ENCODE peak calls at places on chromosomes 11 and 22, in five cellular contexts. K is neuronal stem cell, U is IMR-90, E is mesenchymal stem cell, Y is H1. C is an unnamed sample.

GRCh38 chr11:115056514-115056913 is 378.2 kb downstream of the NXPE2 start:
- DNase-seq in K (no peak), U (no peak), E (no peak), Y (no peak), C (no peak)

GRCh38 chr22:22042009-22042408 is 59.4 kb upstream of the TOP3B start:
- DNase-seq in K (no peak), U (peak), E (no peak), Y (no peak), C (no peak)

GRCh38 chr11:46674463-46675287 is 25.7 kb downstream of the ARHGAP1 start:
- DNase-seq in K (peak), U (peak), E (no peak), Y (peak), C (peak)

GRCh38 chr11:126702987-126703386 is 297.6 kb downstream of the KIRREL3 start:
- DNase-seq in K (no peak), U (no peak), E (no peak), Y (no peak), C (no peak)

GRCh38 chr11:76369406-76369805 is 11.5 kb downstream of the THAP12 start:
- DNase-seq in K (no peak), U (no peak), E (no peak), Y (no peak), C (no peak)

GRCh38 chr11:108927791-108928545 is 263.1 kb downstream of the DDX10 start:
- DNase-seq in K (no peak), U (peak), E (no peak), Y (no peak), C (no peak)

GRCh38 chr22:19638282-19639015 is 75.9 kb upstream of the SEPTIN5 start:
- DNase-seq in K (no peak), U (no peak), E (no peak), Y (no peak), C (peak)

GRCh38 chr11:96470521-96470920 is 80.7 kb downstream of the JRKL start:
- DNase-seq in K (no peak), U (no peak), E (no peak), Y (no peak), C (no peak)

GRCh38 chr22:26398741-26399153 is 30.3 kb upstream of the ASPHD2 start:
- DNase-seq in K (peak), U (peak), E (peak), Y (peak), C (peak)

GRCh38 chr11:78536933-78537332 is 37.7 kb downstream of the NARS2 start:
- DNase-seq in K (no peak), U (no peak), E (no peak), Y (no peak), C (no peak)

GRCh38 chr11:11876458-11876857 is 34.7 kb downstream of the USP47 start:
- DNase-seq in K (no peak), U (no peak), E (no peak), Y (no peak), C (peak)

GRCh38 chr11:2924821-2925675 is 4.2 kb downstream of the PHLDA2 start:
- DNase-seq in K (no peak), U (no peak), E (no peak), Y (no peak), C (no peak)

GRCh38 chr11:96145163-96145585 is 197.8 kb downstream of the MAML2 start:
- DNase-seq in K (no peak), U (no peak), E (peak), Y (no peak), C (no peak)

GRCh38 chr11:77284476-77285468 is 16.7 kb downstream of the GDPD4 start:
- DNase-seq in K (no peak), U (no peak), E (no peak), Y (no peak), C (no peak)

GRCh38 chr11:122099345-122100045 is 16.5 kb downstream of the BLID start:
- DNase-seq in K (no peak), U (peak), E (peak), Y (no peak), C (no peak)

GRCh38 chr11:120135838-120136237 is 2.1 kb downstream of the TRIM29 start:
- DNase-seq in K (no peak), U (no peak), E (no peak), Y (no peak), C (no peak)

GRCh38 chr11:63017306-63017974 is 1.8 kb upstream of the SLC22A8 start:
- DNase-seq in K (no peak), U (no peak), E (no peak), Y (no peak), C (no peak)

GRCh38 chr22:48752451-48753380 is 1075.0 kb downstream of the BRD1 start:
- DNase-seq in K (no peak), U (no peak), E (no peak), Y (no peak), C (peak)

GRCh38 chr11:73430326-73430725 is 54.1 kb downstream of the RELT start:
- DNase-seq in K (no peak), U (no peak), E (no peak), Y (no peak), C (no peak)

GRCh38 chr11:60831501-60832079 is 10.3 kb upstream of the CCDC86 start:
- DNase-seq in K (no peak), U (peak), E (peak), Y (no peak), C (no peak)

GRCh38 chr22:45082795-45083194 is 73.0 kb upstream of the PHF21B start:
- DNase-seq in K (no peak), U (no peak), E (no peak), Y (no peak), C (peak)

GRCh38 chr11:3021125-3021524 is 29.0 kb upstream of the NAP1L4 start:
- DNase-seq in K (peak), U (peak), E (peak), Y (no peak), C (peak)

GRCh38 chr22:29916007-29916544 is 33.1 kb downstream of the MTMR3 start:
- DNase-seq in K (no peak), U (peak), E (peak), Y (no peak), C (no peak)

GRCh38 chr22:33028191-33028700 is 29.9 kb downstream of the SYN3 start:
- DNase-seq in K (no peak), U (no peak), E (no peak), Y (no peak), C (no peak)

GRCh38 chr22:48245119-48245485 is 1482.7 kb downstream of the TBC1D22A start:
- DNase-seq in K (no peak), U (no peak), E (no peak), Y (no peak), C (no peak)

GRCh38 chr11:44566952-44567875 is 1.8 kb downstream of the CD82 start:
- DNase-seq in K (no peak), U (no peak), E (peak), Y (no peak), C (no peak)

GRCh38 chr11:126112547-126112946 is 49.9 kb upstream of the CDON start:
- DNase-seq in K (no peak), U (no peak), E (peak), Y (no peak), C (no peak)

GRCh38 chr11:119513141-119513805 is 90.3 kb upstream of the THY1 start:
- DNase-seq in K (no peak), U (no peak), E (no peak), Y (no peak), C (no peak)

GRCh38 chr11:114135737-114136151 is 76.2 kb downstream of the ZBTB16 start:
- DNase-seq in K (no peak), U (no peak), E (peak), Y (peak), C (peak)

GRCh38 chr22:28341001-28341400 is 338.6 kb downstream of the TTC28 start:
- DNase-seq in K (no peak), U (peak), E (no peak), Y (no peak), C (no peak)

GRCh38 chr22:16651217-16651616 is 58.6 kb upstream of the CCT8L2 start:
- DNase-seq in K (no peak), U (no peak), E (no peak), Y (no peak), C (no peak)

GRCh38 chr11:69881467-69882269 is 62.5 kb upstream of the FGF3 start:
- DNase-seq in K (no peak), U (no peak), E (no peak), Y (no peak), C (peak)

GRCh38 chr11:85665756-85666155 is 827 bp upstream of the CREBZF start:
- DNase-seq in K (no peak), U (no peak), E (no peak), Y (no peak), C (no peak)

GRCh38 chr11:85663781-85664560 is 958 bp downstream of the CREBZF start:
- DNase-seq in K (peak), U (peak), E (peak), Y (no peak), C (peak)

GRCh38 chr11:85666687-85667086 is 1.8 kb upstream of the CREBZF start:
- DNase-seq in K (no peak), U (no peak), E (no peak), Y (no peak), C (no peak)

GRCh38 chr11:85663080-85663729 is 1.7 kb downstream of the CREBZF start:
- DNase-seq in K (no peak), U (no peak), E (peak), Y (no peak), C (no peak)

DNA sequence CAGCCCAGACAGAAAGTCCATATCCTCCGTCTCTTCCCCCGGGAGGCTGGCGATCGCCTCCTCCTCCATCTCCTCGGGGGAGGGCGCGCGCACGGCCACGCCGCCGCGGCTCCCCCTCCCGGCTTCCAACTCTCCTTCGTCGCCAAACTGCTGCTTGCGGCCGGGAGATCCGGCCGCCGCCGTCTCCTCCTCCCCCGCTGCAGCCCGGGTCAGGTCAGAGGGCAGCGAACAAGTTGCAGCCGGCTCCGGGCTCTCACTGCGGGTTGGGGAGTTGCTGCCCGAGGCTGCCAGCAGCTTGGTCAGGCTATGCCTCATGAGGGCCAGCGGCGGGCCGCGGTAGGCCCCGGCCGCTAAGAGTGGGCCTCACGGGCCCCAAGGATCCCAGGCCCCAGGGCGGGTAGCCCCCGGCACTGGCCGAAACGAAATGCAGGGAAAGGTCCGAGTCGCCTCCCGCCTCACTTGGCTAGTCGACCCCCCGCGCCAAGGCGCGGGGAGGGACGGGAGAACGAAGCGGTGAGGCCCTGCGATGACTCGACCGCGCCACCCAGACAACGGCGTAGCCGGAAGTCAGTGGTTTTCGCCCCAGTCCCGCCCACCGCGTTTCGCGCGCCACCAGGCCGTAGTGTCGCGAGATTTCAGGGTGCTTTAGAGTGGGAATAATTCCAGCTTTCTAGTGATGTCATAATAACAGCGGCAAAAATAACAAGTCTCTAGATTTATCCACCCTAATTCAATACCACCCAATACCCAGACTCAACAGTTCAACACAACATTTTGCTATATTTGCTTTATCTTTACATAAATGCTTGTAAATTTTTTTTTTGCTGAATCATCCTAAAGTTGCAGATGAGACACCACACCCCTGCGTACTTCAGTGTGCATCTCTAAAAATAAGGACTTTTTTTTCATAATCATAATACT is at the start of gene CREBZF:
- DNase-seq in K (peak), U (peak), E (peak), Y (peak), C (peak)
- H2BK15ac ChIP-seq in K (peak), U (no peak), E (peak), Y (no peak), C (no peak)

GRCh38 chr11:112961751-112962747 is 829 bp downstream of the NCAM1 start:
- DNase-seq in K (peak), U (no peak), E (peak), Y (no peak), C (peak)

GRCh38 chr11:112958670-112959069 is 2.5 kb upstream of the NCAM1 start:
- DNase-seq in K (no peak), U (no peak), E (peak), Y (no peak), C (no peak)

GRCh38 chr11:112963368-112963955 is 2.2 kb downstream of the NCAM1 start:
- DNase-seq in K (peak), U (no peak), E (no peak), Y (no peak), C (no peak)

GRCh38 chr11:112962854-112963367 is 1.7 kb downstream of the NCAM1 start:
- DNase-seq in K (peak), U (no peak), E (peak), Y (no peak), C (peak)

GRCh38 chr11:112961146-112961668 is at the start of gene NCAM1:
- DNase-seq in K (peak), U (peak), E (peak), Y (peak), C (peak)
- H2AFZ ChIP-seq in K (peak), U (peak), E (peak), Y (no peak), C (no peak)

GRCh38 chr22:36292823-36293530 is 40.0 kb downstream of the APOL1 start:
- DNase-seq in K (no peak), U (no peak), E (no peak), Y (no peak), C (no peak)

GRCh38 chr22:36293606-36294292 is 40.8 kb downstream of the APOL1 start:
- DNase-seq in K (no peak), U (no peak), E (no peak), Y (no peak), C (no peak)

GRCh38 chr22:36295247-36295646 is 42.3 kb downstream of the APOL1 start:
- DNase-seq in K (no peak), U (no peak), E (no peak), Y (no peak), C (no peak)

GRCh38 chr22:36294801-36295200 is 41.9 kb downstream of the APOL1 start:
- DNase-seq in K (no peak), U (no peak), E (no peak), Y (no peak), C (no peak)

DNA sequence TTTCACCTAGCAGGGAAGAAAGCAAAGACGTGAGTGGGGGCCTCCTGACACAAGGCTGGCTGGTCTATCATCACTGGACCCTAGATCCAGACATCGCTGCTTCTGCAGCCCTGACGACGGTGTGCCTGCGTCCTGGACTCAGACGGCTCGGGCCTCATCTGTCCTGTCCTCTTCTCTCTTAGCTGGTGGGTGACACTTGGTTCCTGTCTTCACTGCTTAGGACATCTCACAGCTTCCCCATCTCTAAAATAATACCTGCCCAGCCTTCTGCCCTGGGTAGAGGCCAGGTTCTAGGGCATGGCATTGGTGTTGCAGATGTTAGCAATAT is 41.3 kb downstream of the APOL1 start:
- DNase-seq in K (no peak), U (no peak), E (no peak), Y (no peak), C (no peak)
- H2BK15ac ChIP-seq in K (no peak), U (no peak), E (no peak), Y (no peak), C (no peak)

GRCh38 chr22:50548046-50548912 is 2.6 kb downstream of the KLHDC7B start:
- DNase-seq in K (no peak), U (no peak), E (no peak), Y (no peak), C (no peak)
- H2AFZ ChIP-seq in K (no peak), U (peak), E (no peak), Y (no peak), C (no peak)

DNA sequence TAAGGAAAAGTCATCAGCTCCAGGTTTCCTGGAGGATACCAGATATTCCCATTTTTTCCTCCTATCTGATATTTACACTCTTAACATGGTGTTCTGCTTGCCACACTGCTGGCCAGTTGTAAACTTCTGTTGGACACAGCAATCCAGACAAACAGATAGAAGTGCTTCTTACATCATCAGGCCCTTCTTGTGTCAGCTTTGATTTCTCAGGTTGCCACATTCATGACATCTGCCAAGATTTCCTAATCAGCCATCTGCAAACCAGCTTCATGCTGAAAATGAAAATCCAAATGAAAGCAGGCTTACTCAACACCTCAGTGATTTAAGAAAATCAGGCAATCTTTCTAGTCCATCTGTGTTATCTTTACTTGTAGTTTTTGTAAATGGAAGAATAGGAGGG is 255.8 kb upstream of the POU2AF2 start:
- DNase-seq in K (no peak), U (peak), E (peak), Y (no peak), C (no peak)
- H2BK15ac ChIP-seq in K (no peak), U (no peak), E (no peak), Y (no peak), C (no peak)